ENCODE peak calls at places on chromosomes 13 and 19, in six cellular contexts. Z is NB4; N is A549; D is osteocyte; X is Kasumi-1; L is stimulated activated CD8-positive, alpha-beta memory T cell treated with anti-CD3 and anti-CD28 coated beads, Interleukin-7, amount 100 ng/mL, for 1 hour. R is an unnamed sample.

GRCh38 chr13:40968416-40969000 is 50.6 kb downstream of the ELF1 start:
- DNase-seq in X (no peak), Z (no peak), N (no peak), D (no peak), L (no peak), R (no peak)

GRCh38 chr13:32723987-32724386 is 137.7 kb downstream of the PDS5B start:
- DNase-seq in X (no peak), Z (no peak), D (no peak), N (no peak), L (no peak), R (no peak)

GRCh38 chr13:44573790-44574465 is 2.2 kb downstream of the TSC22D1 start:
- DNase-seq in N (peak), L (no peak), D (peak), X (peak), Z (peak), R (no peak)

GRCh38 chr19:2050991-2051770 is at the start of gene MKNK2:
- DNase-seq in D (peak), Z (peak), N (peak), L (peak), X (peak), R (peak)

GRCh38 chr13:98173431-98173921 is 3.6 kb downstream of the RNF113B start:
- DNase-seq in D (no peak), L (no peak), X (no peak), N (no peak), Z (no peak), R (no peak)

GRCh38 chr13:113616991-113617749 is 32.6 kb downstream of the TFDP1 start:
- DNase-seq in D (no peak), Z (peak), L (no peak), X (peak), N (no peak), R (no peak)

GRCh38 chr13:44140146-44140545 is 233.5 kb upstream of the SERP2 start:
- DNase-seq in Z (no peak), L (no peak), X (no peak), D (no peak), N (no peak), R (no peak)

GRCh38 chr19:30857388-30857787 is 485.2 kb downstream of the ZNF536 start:
- DNase-seq in X (no peak), D (peak), N (no peak), Z (no peak), L (no peak), R (no peak)

GRCh38 chr19:6055013-6055795 is 55.1 kb downstream of the RFX2 start:
- DNase-seq in N (no peak), L (no peak), X (no peak), Z (no peak), D (peak), R (no peak)

GRCh38 chr19:11519138-11519537 is 9.8 kb downstream of the ECSIT start:
- DNase-seq in X (no peak), N (no peak), Z (no peak), L (no peak), D (no peak), R (no peak)

GRCh38 chr19:17806945-17807344 is 12.0 kb downstream of the B3GNT3 start:
- DNase-seq in D (no peak), L (no peak), X (peak), Z (peak), N (no peak), R (no peak)

GRCh38 chr13:110506859-110507566 is 54.5 kb downstream of the RAB20 start:
- DNase-seq in X (no peak), L (no peak), D (no peak), Z (no peak), N (peak), R (no peak)

GRCh38 chr19:27822336-27822735 is 1390.6 kb downstream of the UQCRFS1 start:
- DNase-seq in D (no peak), X (no peak), L (no peak), N (no peak), Z (no peak), R (no peak)

GRCh38 chr13:31101511-31102170 is 60.1 kb downstream of the HSPH1 start:
- DNase-seq in N (no peak), X (no peak), L (no peak), D (no peak), Z (no peak), R (no peak)

GRCh38 chr13:33676045-33676699 is 141.8 kb upstream of the RFC3 start:
- DNase-seq in N (no peak), D (no peak), X (no peak), L (no peak), Z (no peak), R (no peak)

GRCh38 chr13:91785435-91786137 is 387.2 kb downstream of the GPC5 start:
- DNase-seq in D (no peak), L (no peak), X (no peak), N (no peak), Z (no peak), R (no peak)

GRCh38 chr19:9881720-9882119 is 46.6 kb downstream of the PIN1 start:
- DNase-seq in X (no peak), Z (no peak), L (no peak), D (no peak), N (no peak), R (no peak)

GRCh38 chr13:113192279-113192678 is 16.2 kb downstream of the PCID2 start:
- DNase-seq in D (peak), N (no peak), L (no peak), Z (no peak), X (no peak), R (no peak)